ENCODE peak calls at places on chromosome 16, in seven cellular contexts. U is hepatocyte, F is prostate gland, Y is PC-3, K is adrenal gland, W is GM23338, C is keratinocyte. N is an unnamed sample. For H3K36me3, the result is how much of the 10 kb centered on the place peaks cover.

GRCh38 chr16:86799367-86799766 is 221.0 kb downstream of the FOXL1 start:
- DNase-seq in C (no peak), F (no peak), W (no peak), Y (no peak), U (no peak), K (no peak), N (no peak)

GRCh38 chr16:105521-105920 is 27.5 kb downstream of the MPG start:
- DNase-seq in Y (no peak), K (no peak), C (no peak), U (no peak), W (peak), F (no peak), N (no peak)

GRCh38 chr16:79006762-79007161 is 593.8 kb downstream of the MAF start:
- DNase-seq in U (no peak), W (no peak), F (no peak), C (no peak), K (no peak), Y (no peak), N (no peak)

GRCh38 chr16:57289391-57290257 is 5.2 kb upstream of the PLLP start:
- DNase-seq in W (no peak), Y (no peak), C (no peak), K (no peak), U (no peak), F (no peak), N (no peak)

GRCh38 chr16:11249233-11250061 is 6.6 kb downstream of the SOCS1 start:
- DNase-seq in Y (no peak), U (no peak), F (no peak), C (no peak), W (peak), K (no peak), N (no peak)

GRCh38 chr16:4402439-4403132 is 13.8 kb downstream of the CORO7 start:
- DNase-seq in W (peak), U (peak), K (peak), Y (peak), F (peak), C (no peak), N (peak)

GRCh38 chr16:14298374-14299122 is 227.4 kb downstream of the MRTFB start:
- DNase-seq in Y (no peak), U (no peak), F (no peak), C (no peak), K (no peak), W (no peak), N (no peak)

GRCh38 chr16:67516296-67517177 is 12.1 kb upstream of the RIPOR1 start:
- DNase-seq in U (peak), K (no peak), C (no peak), W (no peak), Y (peak), F (no peak), N (peak)

GRCh38 chr16:648786-649589 is at the start of gene WDR90:
- DNase-seq in Y (peak), K (peak), C (peak), F (peak), W (peak), U (peak), N (peak)

GRCh38 chr16:66220766-66221165 is 145.7 kb upstream of the CDH5 start:
- DNase-seq in C (no peak), W (no peak), F (no peak), Y (no peak), K (no peak), U (no peak), N (no peak)

GRCh38 chr16:11949527-11949926 is 7.7 kb upstream of the NPIPB2 start:
- DNase-seq in C (no peak), U (peak), Y (peak), K (peak), W (peak), F (peak), N (peak)

GRCh38 chr16:78551487-78552085 is 452.1 kb downstream of the WWOX start:
- DNase-seq in U (no peak), Y (no peak), F (no peak), K (no peak), W (peak), C (no peak), N (no peak)

GRCh38 chr16:12515771-12516170 is 287.9 kb downstream of the CPPED1 start:
- DNase-seq in C (no peak), K (no peak), U (no peak), F (no peak), Y (no peak), W (no peak), N (no peak)

GRCh38 chr16:88453621-88454314 is 688 bp downstream of the ZFPM1 start:
- DNase-seq in Y (no peak), F (no peak), W (peak), U (peak), K (no peak), C (no peak), N (no peak)

GRCh38 chr16:11164482-11165270 is 91.3 kb downstream of the SOCS1 start:
- DNase-seq in Y (no peak), F (no peak), U (no peak), W (peak), C (no peak), K (no peak), N (no peak)

GRCh38 chr16:24736758-24737157 is 7.3 kb downstream of the TNRC6A start:
- DNase-seq in C (no peak), W (no peak), Y (no peak), F (no peak), K (no peak), U (no peak), N (no peak)

GRCh38 chr16:24737916-24738594 is 8.6 kb downstream of the TNRC6A start:
- DNase-seq in K (no peak), F (no peak), C (no peak), W (no peak), Y (no peak), U (no peak), N (no peak)

GRCh38 chr16:24738895-24739294 is 9.4 kb downstream of the TNRC6A start:
- DNase-seq in W (no peak), C (no peak), K (no peak), F (no peak), U (no peak), Y (no peak), N (no peak)

GRCh38 chr16:24734382-24734781 is 4.9 kb downstream of the TNRC6A start:
- DNase-seq in U (no peak), K (no peak), W (no peak), Y (no peak), F (no peak), C (no peak), N (peak)

DNA sequence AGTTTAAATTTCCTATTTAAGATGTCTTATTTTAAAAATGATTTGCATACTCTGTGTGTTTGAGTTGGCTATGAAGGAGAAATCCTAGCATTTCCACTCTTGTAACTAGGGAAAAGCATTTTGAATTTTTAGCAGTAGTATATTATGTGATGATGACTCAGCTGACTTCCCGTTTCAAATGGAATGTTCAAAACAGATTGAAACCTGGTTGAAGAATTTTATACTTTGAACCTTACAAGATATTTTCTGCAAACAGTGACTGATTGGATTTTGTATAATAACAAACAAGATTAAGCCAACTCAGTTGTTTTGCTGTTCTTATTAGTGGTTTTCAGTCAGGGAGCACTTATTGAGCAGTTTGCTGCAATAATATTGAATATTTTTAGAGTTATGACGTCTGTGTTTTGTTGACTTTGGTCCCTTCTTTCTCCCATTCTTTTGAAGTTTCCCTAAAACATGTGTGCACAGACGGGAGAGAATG is 8.0 kb downstream of the TNRC6A start:
- DNase-seq in W (no peak), U (no peak), C (no peak), Y (peak), F (no peak), K (no peak), N (peak)
- H3K4me3 ChIP-seq in W (peak), U (no peak), C (no peak), Y (no peak), F (no peak), K (peak), N (no peak)

DNA sequence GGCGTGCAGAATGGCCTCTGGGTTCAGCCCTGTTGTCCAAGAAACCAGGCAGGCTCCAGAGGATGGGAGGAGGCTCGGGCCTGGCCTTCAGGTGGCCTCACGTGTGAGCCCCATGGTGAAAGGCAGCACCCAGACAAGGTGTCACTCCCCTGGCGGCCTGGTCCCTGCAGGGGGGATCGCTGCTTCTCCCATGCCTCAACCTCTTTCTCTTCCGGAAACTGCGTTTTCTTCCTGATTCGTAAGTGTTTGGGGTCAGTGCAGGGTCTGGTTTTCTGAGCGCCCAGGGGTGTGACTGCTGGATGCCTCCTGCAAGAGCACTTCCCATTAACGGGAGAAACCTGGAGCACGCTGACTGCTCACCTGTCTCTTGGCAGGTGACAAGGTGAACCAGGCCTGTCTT is 70.0 kb upstream of the CIBAR2 start:
- DNase-seq in Y (no peak), F (no peak), U (no peak), W (no peak), C (no peak), K (no peak), N (no peak)
- H3K36me3 ChIP-seq in Y (under half), F (under half), U (under half), W (under half), C (under half), K (under half), N (under half)

GRCh38 chr16:68992521-68992920 is 112.9 kb upstream of the HAS3 start:
- DNase-seq in C (no peak), U (peak), W (no peak), F (no peak), K (no peak), Y (peak), N (peak)
- H3K27ac ChIP-seq in C (peak), U (peak), W (no peak), F (no peak), K (no peak), Y (peak), N (no peak)

GRCh38 chr16:89565256-89565505 is 4.7 kb downstream of the RPL13 start:
- DNase-seq in Y (peak), F (no peak), K (no peak), C (no peak), U (no peak), W (peak), N (no peak)
- H3K4me3 ChIP-seq in Y (peak), F (no peak), K (no peak), C (no peak), U (no peak), W (peak), N (no peak)

GRCh38 chr16:31038993-31039392 is 5.6 kb downstream of the STX4 start:
- DNase-seq in K (no peak), Y (no peak), F (no peak), W (no peak), C (no peak), U (no peak), N (no peak)

GRCh38 chr16:31042866-31043265 is 9.5 kb downstream of the STX4 start:
- DNase-seq in C (no peak), F (no peak), K (no peak), W (no peak), Y (no peak), U (no peak), N (no peak)

GRCh38 chr16:31043898-31044481 is 10.6 kb downstream of the STX4 start:
- DNase-seq in K (no peak), U (no peak), Y (no peak), W (no peak), C (no peak), F (no peak), N (no peak)

DNA sequence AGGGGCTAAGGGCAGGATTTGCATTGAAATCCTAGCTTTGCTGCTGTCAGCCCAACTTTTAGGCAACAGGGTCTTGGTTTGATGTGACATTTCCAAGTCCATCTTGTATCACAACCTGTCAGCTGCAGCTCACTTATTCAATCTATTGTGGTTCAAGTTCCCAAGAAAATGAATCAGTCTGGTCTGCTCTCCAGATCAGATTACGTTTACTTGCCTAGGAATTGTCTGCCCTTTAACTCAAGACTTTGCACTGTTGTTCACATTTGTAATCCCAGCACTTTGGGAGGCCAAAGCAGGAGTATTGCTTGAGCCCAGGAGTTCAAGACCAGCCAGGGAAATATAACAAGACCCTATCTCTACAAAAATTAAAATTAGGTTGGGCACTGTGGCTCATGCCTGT is 10.0 kb downstream of the STX4 start:
- DNase-seq in U (no peak), Y (no peak), W (no peak), C (no peak), K (no peak), F (no peak), N (no peak)
- H3K36me3 ChIP-seq in U (under half), Y (under half), W (under half), C (under half), K (under half), F (under half), N (under half)

DNA sequence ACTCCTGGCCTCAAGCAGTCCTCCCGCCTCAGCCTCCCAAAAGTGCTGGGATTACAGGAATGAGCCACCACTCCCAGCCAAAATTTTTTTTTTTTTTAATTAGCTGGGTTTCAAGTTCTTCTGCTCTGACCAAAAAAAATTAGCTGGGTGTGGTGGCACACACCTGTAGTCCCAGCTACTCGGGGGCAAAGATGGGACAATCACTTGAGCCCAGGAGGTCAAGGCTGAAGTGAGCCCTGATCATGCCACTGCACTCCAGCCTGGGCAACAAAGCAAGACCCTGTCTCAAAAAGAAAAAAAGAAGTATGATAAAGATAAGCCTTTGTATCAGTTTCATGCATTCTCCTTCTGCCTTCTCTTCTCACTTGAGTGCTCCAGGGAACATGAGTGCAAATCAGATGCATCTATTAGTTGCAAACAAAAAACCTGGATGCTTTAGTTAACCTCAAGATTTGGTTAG is 1.9 kb downstream of the NQO1 start:
- DNase-seq in C (no peak), K (no peak), U (no peak), F (no peak), Y (no peak), W (no peak), N (no peak)
- H3K27ac ChIP-seq in C (no peak), K (no peak), U (peak), F (no peak), Y (no peak), W (peak), N (no peak)

GRCh38 chr16:2856061-2856670 is 1.8 kb downstream of the PRSS22 start:
- DNase-seq in F (no peak), U (peak), K (no peak), C (no peak), W (peak), Y (peak), N (no peak)

GRCh38 chr16:2856686-2857450 is 1.1 kb downstream of the PRSS22 start:
- DNase-seq in F (no peak), U (no peak), C (no peak), W (no peak), K (no peak), Y (no peak), N (no peak)

GRCh38 chr16:2855536-2855935 is 2.4 kb downstream of the PRSS22 start:
- DNase-seq in Y (no peak), U (no peak), K (no peak), W (no peak), C (no peak), F (no peak), N (no peak)

GRCh38 chr16:2858245-2859025 is 465 bp upstream of the PRSS22 start:
- DNase-seq in K (no peak), U (peak), C (no peak), F (peak), Y (peak), W (peak), N (no peak)

DNA sequence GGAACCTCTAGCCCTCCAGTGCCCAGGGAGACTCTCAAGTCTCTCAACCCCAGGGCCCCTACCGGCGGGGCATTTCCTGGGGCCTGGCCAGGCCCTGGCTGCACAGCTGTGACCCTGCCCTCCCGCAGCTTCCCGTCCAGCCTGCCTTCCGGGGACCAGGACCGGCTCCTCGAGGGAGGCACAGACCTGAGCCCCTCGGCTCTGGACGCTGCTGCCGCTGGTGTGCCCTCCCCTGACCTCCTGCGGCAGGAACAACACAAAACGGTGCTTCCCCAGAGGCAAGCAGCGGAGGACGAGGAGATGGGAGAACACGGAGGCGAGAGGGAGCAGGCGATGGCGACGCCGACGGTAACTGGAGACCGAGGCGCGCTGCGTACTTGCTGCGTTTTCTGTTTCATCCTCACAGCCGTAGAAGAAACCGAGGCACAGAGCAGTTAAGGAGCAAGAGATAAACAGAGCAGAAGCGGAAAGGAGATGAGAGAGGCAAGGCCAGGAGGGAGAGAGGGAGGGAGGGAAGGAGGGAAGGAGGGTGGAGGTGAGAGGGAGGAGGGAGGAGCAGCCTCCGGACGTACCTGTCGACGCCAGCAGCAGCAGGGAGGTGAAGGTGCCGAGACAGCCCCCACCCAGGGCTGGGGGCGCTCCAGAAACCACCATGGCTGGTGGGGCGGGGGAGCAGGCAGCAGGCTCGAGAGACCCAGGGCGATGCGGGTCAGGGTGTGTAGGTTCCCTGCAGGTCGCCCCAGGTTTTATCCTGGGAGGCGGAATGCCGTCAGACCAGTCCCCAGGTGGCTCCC is at the start of gene PRSS22:
- DNase-seq in C (no peak), K (no peak), U (peak), Y (peak), F (peak), W (peak), N (no peak)
- H3K4me3 ChIP-seq in C (peak), K (no peak), U (peak), Y (peak), F (peak), W (peak), N (peak)

GRCh38 chr16:75620326-75621169 is 2.5 kb downstream of the ADAT1 start:
- DNase-seq in Y (no peak), F (no peak), K (no peak), C (no peak), W (no peak), U (no peak), N (no peak)
- H3K36me3 ChIP-seq in Y (under half), F (under half), K (under half), C (under half), W (under half), U (under half), N (under half)

GRCh38 chr16:82329070-82329469 is 159.0 kb upstream of the MPHOSPH6 start:
- DNase-seq in W (no peak), F (peak), U (no peak), K (no peak), C (no peak), Y (no peak), N (no peak)

GRCh38 chr16:82331974-82332750 is 162.1 kb upstream of the MPHOSPH6 start:
- DNase-seq in C (no peak), W (no peak), K (no peak), Y (no peak), F (no peak), U (no peak), N (no peak)

GRCh38 chr16:82331397-82331796 is 161.4 kb upstream of the MPHOSPH6 start:
- DNase-seq in U (no peak), F (no peak), Y (no peak), K (no peak), C (no peak), W (no peak), N (no peak)

GRCh38 chr16:82329504-82330192 is 159.6 kb upstream of the MPHOSPH6 start:
- DNase-seq in F (peak), K (no peak), C (no peak), W (peak), U (peak), Y (peak), N (no peak)
- H3K27ac ChIP-seq in F (peak), K (no peak), C (no peak), W (no peak), U (peak), Y (no peak), N (no peak)